ENCODE peak calls at places on chromosome 14, in seven cellular contexts. G is pancreas, B is foreskin fibroblast, Q is astrocyte, C is keratinocyte, H is SK-N-SH, W is tibial artery. N is an unnamed sample.

GRCh38 chr14:74593241-74593985 is 18.6 kb downstream of the LTBP2 start:
- DNase-seq in G (no peak), B (peak; percentile 67), Q (no peak), C (no peak), H (no peak), W (no peak), N (no peak)

GRCh38 chr14:89304972-89305703 is 111.9 kb downstream of the FOXN3 start:
- DNase-seq in G (no peak), B (peak; percentile 58), Q (peak; percentile 81), C (no peak), H (peak; percentile 42), W (peak; percentile 75), N (peak; percentile 42)

GRCh38 chr14:23183479-23183878 is at the start of gene SLC7A8:
- DNase-seq in G (peak; percentile 72), B (peak; percentile 54), Q (no peak), C (no peak), H (no peak), W (peak; percentile 83), N (peak; percentile 56)

GRCh38 chr14:87111741-87112140 is 881.2 kb downstream of the GALC start:
- DNase-seq in G (no peak), B (no peak), Q (no peak), C (no peak), H (no peak), W (no peak), N (no peak)

GRCh38 chr14:62081012-62081612 is 318.9 kb downstream of the SNAPC1 start:
- DNase-seq in G (no peak), B (no peak), Q (no peak), C (no peak), H (no peak), W (no peak), N (no peak)

GRCh38 chr14:25010471-25010870 is 39.5 kb downstream of the STXBP6 start:
- DNase-seq in G (no peak), B (no peak), Q (no peak), C (no peak), H (no peak), W (no peak), N (no peak)

GRCh38 chr14:68182492-68182891 is 362.9 kb downstream of the RAD51B start:
- DNase-seq in G (no peak), B (no peak), Q (no peak), C (no peak), H (no peak), W (no peak), N (peak; percentile 30)

GRCh38 chr14:75153295-75153694 is 23.1 kb downstream of the TMED10 start:
- DNase-seq in G (no peak), B (no peak), Q (no peak), C (no peak), H (no peak), W (no peak), N (no peak)

GRCh38 chr14:36771256-36771655 is 109.6 kb downstream of the PAX9 start:
- DNase-seq in G (no peak), B (no peak), Q (no peak), C (no peak), H (no peak), W (no peak), N (no peak)

GRCh38 chr14:38786921-38787320 is 316.1 kb downstream of the SEC23A start:
- DNase-seq in G (no peak), B (no peak), Q (peak; percentile 39), C (no peak), H (no peak), W (no peak), N (no peak)

GRCh38 chr14:52380294-52380693 is 66.2 kb downstream of the PTGER2 start:
- DNase-seq in G (no peak), B (peak; percentile 82), Q (peak; percentile 64), C (no peak), H (no peak), W (no peak), N (no peak)

DNA sequence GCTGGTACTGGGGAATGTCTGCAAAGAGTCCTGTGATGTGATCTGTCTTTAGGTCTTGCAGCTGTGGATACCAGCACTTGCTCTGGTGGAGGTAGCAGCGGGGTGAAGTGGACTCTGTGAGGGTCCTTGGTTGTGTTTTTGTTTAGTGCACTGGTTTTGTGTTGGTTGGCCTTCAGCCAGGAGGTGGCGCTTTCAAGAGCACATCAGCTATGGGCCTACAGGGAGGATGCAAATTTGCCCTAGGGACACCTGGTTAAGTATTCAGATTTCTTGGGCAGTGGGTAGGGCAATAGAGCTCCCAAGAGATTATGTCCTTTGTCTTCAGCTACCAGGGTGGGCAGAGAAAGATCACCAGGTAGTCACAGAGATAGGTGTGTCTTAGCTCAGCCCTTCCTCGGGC is 63.8 kb downstream of the PTGER2 start:
- DNase-seq in G (no peak), B (no peak), Q (no peak), C (no peak), H (no peak), W (no peak), N (no peak)
- TF ChIP-seq CTCF in G (no peak), B (no peak), Q (no peak), C (no peak), H (no peak), W (no peak), N (peak; percentile 5)

GRCh38 chr14:99284254-99285004 is 12.4 kb upstream of the BCL11B start:
- DNase-seq in G (no peak), B (no peak), Q (no peak), C (no peak), H (no peak), W (no peak), N (no peak)
- TF ChIP-seq CTCF in G (no peak), B (no peak), Q (no peak), C (no peak), H (no peak), W (no peak), N (no peak)

GRCh38 chr14:33891700-33892099 is 59.2 kb downstream of the EGLN3 start:
- DNase-seq in G (no peak), B (no peak), Q (no peak), C (no peak), H (no peak), W (no peak), N (no peak)
- TF ChIP-seq CTCF in G (no peak), B (no peak), Q (no peak), C (no peak), H (no peak), W (no peak), N (no peak)

GRCh38 chr14:76773188-76773885 is 12.1 kb downstream of the VASH1 start:
- DNase-seq in G (no peak), B (peak; percentile 91), Q (peak; percentile 80), C (no peak), H (peak; percentile 69), W (peak; percentile 93), N (peak; percentile 57)
- TF ChIP-seq CTCF in G (no peak), B (peak; percentile 12), Q (no peak), C (no peak), H (peak; percentile 16), W (no peak), N (no peak)

GRCh38 chr14:94671870-94672444 is 59.8 kb downstream of the SERPINA3 start:
- DNase-seq in G (no peak), B (no peak), Q (no peak), C (no peak), H (no peak), W (no peak), N (no peak)
- TF ChIP-seq CTCF in G (no peak), B (no peak), Q (peak; percentile 24), C (peak; percentile 36), H (no peak), W (no peak), N (no peak)

GRCh38 chr14:78157855-78158436 is 12.2 kb upstream of the NRXN3 start:
- DNase-seq in G (no peak), B (peak; percentile 15), Q (peak; percentile 29), C (no peak), H (no peak), W (no peak), N (peak; percentile 10)

GRCh38 chr14:78156196-78156595 is 14.0 kb upstream of the NRXN3 start:
- DNase-seq in G (no peak), B (no peak), Q (no peak), C (no peak), H (no peak), W (no peak), N (no peak)

GRCh38 chr14:78153069-78153351 is 17.2 kb upstream of the NRXN3 start:
- DNase-seq in G (no peak), B (no peak), Q (peak; percentile 40), C (no peak), H (no peak), W (no peak), N (no peak)

GRCh38 chr14:78154827-78155226 is 15.3 kb upstream of the NRXN3 start:
- DNase-seq in G (no peak), B (no peak), Q (no peak), C (no peak), H (no peak), W (no peak), N (no peak)

GRCh38 chr14:78152246-78153068 is 17.7 kb upstream of the NRXN3 start:
- DNase-seq in G (no peak), B (no peak), Q (no peak), C (no peak), H (no peak), W (no peak), N (no peak)
- TF ChIP-seq CTCF in G (no peak), B (no peak), Q (no peak), C (no peak), H (no peak), W (no peak), N (no peak)

GRCh38 chr14:77181603-77182437 is at the start of gene TMEM63C:
- DNase-seq in G (peak; percentile 82), B (peak; percentile 15), Q (peak; percentile 10), C (no peak), H (peak; percentile 94), W (no peak), N (peak; percentile 85)
- TF ChIP-seq CTCF in G (no peak), B (no peak), Q (no peak), C (no peak), H (no peak), W (no peak), N (no peak)

N was measured in activated CD8-positive, alpha-beta T cell treated with anti-CD3 and anti-CD28 coated beads for 36 hours.